ENCODE peak calls at places on chromosomes 3 and 15, in eight cellular contexts. O, W, L, S, Y, D, T and R are unnamed samples.

GRCh38 chr3:122977645-122978466 is 49.7 kb downstream of the SEMA5B start:
- DNase-seq in O (no peak), T (no peak), L (no peak), W (no peak), Y (no peak), S (peak; percentile 82), D (no peak), R (peak; percentile 45)

GRCh38 chr3:117439812-117440211 is 730.2 kb downstream of the TUSC7 start:
- DNase-seq in S (no peak), T (no peak), L (no peak), D (no peak), O (no peak), Y (no peak), W (no peak), R (no peak)

GRCh38 chr3:50459792-50460191 is 43.6 kb downstream of the CACNA2D2 start:
- DNase-seq in W (no peak), O (no peak), L (no peak), D (no peak), T (no peak), Y (no peak), S (no peak), R (no peak)

GRCh38 chr15:81948751-81949150 is 97.1 kb downstream of the MEX3B start:
- DNase-seq in Y (no peak), W (no peak), O (no peak), T (no peak), L (no peak), D (peak; percentile 20), S (no peak), R (no peak)

GRCh38 chr3:158152186-158152585 is 42.3 kb downstream of the RSRC1 start:
- DNase-seq in S (no peak), O (no peak), T (no peak), W (no peak), Y (no peak), D (no peak), L (no peak), R (no peak)

GRCh38 chr15:33226559-33227181 is 32.2 kb upstream of the FMN1 start:
- DNase-seq in T (no peak), S (peak; percentile 64), Y (peak; percentile 33), D (peak; percentile 52), W (no peak), L (no peak), O (no peak), R (no peak)

GRCh38 chr15:67512933-67513714 is 7.8 kb upstream of the C15orf61 start:
- DNase-seq in O (no peak), L (no peak), W (no peak), Y (no peak), D (no peak), T (no peak), S (no peak), R (no peak)

GRCh38 chr3:8869613-8870012 is 93.7 kb downstream of the RAD18 start:
- DNase-seq in Y (no peak), O (no peak), T (no peak), S (no peak), L (no peak), W (no peak), D (no peak), R (no peak)

GRCh38 chr3:189298469-189299375 is 127.0 kb downstream of the TPRG1 start:
- DNase-seq in Y (no peak), L (no peak), S (no peak), W (no peak), D (no peak), O (no peak), T (no peak), R (no peak)

GRCh38 chr3:77541203-77541922 is 501.5 kb downstream of the ROBO2 start:
- DNase-seq in W (no peak), S (no peak), T (no peak), D (no peak), Y (no peak), L (no peak), O (no peak), R (no peak)

GRCh38 chr3:170027691-170028102 is 10.1 kb upstream of the GPR160 start:
- DNase-seq in D (no peak), L (no peak), Y (no peak), W (no peak), T (no peak), O (no peak), S (no peak), R (no peak)

GRCh38 chr3:79767194-79767952 is 425 bp downstream of the ROBO1 start:
- DNase-seq in O (no peak), W (no peak), S (no peak), D (no peak), Y (no peak), L (no peak), T (no peak), R (no peak)

GRCh38 chr3:45555154-45555591 is 39.4 kb upstream of the LIMD1 start:
- DNase-seq in W (peak; percentile 55), L (no peak), Y (no peak), D (no peak), S (no peak), O (no peak), T (no peak), R (no peak)

GRCh38 chr3:71658131-71658530 is 67.1 kb downstream of the EIF4E3 start:
- DNase-seq in O (no peak), D (no peak), S (peak; percentile 77), L (peak; percentile 95), W (peak; percentile 97), Y (peak; percentile 72), T (no peak), R (peak; percentile 85)

GRCh38 chr3:36434682-36435426 is 54.5 kb downstream of the STAC start:
- DNase-seq in O (no peak), Y (no peak), S (no peak), D (no peak), L (no peak), T (no peak), W (no peak), R (no peak)

GRCh38 chr3:196073188-196073838 is 8.6 kb downstream of the TFRC start:
- DNase-seq in Y (peak; percentile 70), W (no peak), L (peak; percentile 59), T (peak; percentile 66), D (peak; percentile 50), O (no peak), S (peak; percentile 60), R (peak; percentile 65)

GRCh38 chr3:13420051-13420816 is at the start of gene NUP210:
- DNase-seq in W (no peak), S (peak; percentile 42), L (no peak), D (no peak), T (peak; percentile 79), Y (peak; percentile 70), O (no peak), R (no peak)

GRCh38 chr3:8424281-8424680 is 77.3 kb upstream of the LMCD1 start:
- DNase-seq in W (no peak), Y (no peak), S (no peak), D (no peak), L (no peak), T (no peak), O (no peak), R (no peak)

DNA sequence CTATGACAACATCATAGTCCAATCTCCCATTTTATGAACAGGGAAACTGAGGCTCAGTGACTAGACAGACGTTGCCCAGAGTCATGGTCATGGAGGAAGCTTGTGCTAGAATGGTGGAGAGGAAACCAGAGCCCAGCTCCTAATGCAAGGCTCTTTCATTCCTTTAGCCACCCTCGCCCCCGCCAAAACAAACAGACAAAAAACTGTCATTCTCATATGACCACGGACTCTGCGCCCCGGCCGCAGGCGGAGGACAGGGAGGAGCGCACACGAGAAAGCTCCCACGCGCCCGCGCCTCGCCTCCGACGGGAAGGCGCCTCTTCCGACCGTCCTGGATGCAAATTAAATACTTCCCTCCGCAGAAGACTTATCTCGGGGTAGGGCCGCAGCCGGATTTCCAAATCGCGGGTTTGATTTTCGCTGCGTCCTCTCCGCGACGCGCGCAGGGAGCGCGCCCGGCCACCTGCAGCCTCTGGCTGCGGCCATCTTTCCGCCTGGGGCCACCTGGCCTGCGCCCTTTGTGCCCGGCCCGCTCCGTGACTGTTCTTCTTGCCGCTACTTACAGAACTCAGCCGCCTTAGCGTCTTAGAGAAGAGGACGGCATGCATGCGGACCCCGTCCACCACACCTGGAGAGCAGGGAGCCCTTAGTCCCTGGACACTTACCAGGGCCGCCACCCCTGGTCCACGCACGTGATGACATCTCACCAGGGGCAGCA is 646 bp upstream of the ATP13A3 start:
- DNase-seq in O (no peak), L (no peak), T (peak; percentile 53), Y (peak; percentile 43), D (no peak), S (peak; percentile 50), W (peak; percentile 74), R (peak; percentile 40)
- TF ChIP-seq POLR2A in O (no peak), L (no peak), T (no peak), Y (no peak), D (peak; percentile 63), S (no peak), W (no peak), R (no peak)

DNA sequence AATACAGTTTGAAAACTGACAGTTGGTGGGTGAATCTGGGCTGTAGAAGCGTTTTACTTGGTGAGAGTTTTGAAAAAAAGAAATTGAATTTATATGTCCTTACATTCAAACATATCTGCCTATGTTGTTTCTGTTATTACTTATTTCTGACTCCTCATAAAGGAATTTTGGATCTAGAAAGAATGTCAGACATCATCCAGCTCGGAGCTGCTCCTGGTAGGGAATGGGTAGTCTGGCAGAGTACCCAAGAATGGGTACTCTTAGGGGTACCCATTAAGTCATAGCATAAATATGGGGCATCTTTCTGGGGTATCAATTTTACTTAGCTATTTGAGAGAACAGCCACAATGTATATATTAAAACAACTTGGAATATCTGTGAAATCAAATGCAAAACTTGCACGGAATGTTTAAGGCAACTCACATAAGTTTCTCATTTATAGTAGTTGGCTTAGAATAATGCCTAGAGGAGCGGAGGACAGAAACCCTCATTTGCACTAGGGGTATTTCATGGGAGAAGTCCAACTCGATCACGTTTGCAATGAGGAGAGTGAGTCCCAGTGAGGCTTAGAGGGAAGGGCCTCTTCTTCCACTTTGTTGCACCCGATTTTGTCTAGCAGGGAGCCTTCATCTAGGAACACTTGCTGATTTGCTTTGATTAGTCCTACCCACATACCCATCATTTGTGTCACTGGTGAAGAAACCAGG is 2.4 kb upstream of the LARP6 start:
- DNase-seq in W (no peak), D (no peak), L (no peak), O (no peak), Y (no peak), T (no peak), S (no peak), R (no peak)
- H3K4me3 ChIP-seq in W (no peak overlapping the region), D (no peak overlapping the region), L (no peak overlapping the region), O (peak overlapping the region; percentile 15), Y (no peak overlapping the region), T (no peak overlapping the region), S (no peak overlapping the region), R (no peak overlapping the region)

DNA sequence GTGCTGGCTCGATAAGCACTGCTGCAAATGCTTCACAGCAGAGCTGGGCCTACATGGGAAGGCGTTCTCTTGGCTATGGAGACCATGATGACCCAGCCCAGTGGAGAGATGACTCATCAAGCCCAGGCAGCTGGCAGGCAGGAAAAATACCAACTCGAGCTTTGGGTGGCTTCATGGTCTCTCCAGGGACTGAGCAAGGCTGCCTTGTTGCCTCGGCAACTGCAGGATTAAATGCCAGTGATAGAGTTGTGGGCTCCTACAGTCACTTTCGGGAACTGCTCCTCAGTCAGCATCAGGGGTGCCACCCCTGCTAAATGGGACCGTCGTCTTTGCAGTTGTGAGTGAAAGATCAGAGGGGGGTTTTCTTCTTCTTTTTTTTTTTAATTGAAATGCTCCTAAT is 54.6 kb upstream of the MYZAP start:
- DNase-seq in O (no peak), S (no peak), L (no peak), Y (no peak), T (no peak), D (no peak), W (no peak), R (peak; percentile 53)
- TF ChIP-seq CTCF in O (no peak), S (no peak), L (no peak), Y (no peak), T (no peak), D (no peak), W (no peak), R (no peak)

GRCh38 chr3:30286007-30286669 is 320.3 kb upstream of the TGFBR2 start:
- DNase-seq in L (peak; percentile 28), D (no peak), Y (peak; percentile 51), O (peak; percentile 18), W (peak; percentile 85), S (peak; percentile 76), T (no peak), R (peak; percentile 85)
- TF ChIP-seq POLR2A in L (no peak), D (no peak), Y (no peak), O (no peak), W (no peak), S (no peak), T (no peak), R (no peak)